ENCODE peak calls at places on chromosomes 11 and 22, in five cellular contexts. R is mesendoderm, C is mesenchymal stem cell, X is IMR-90, G is neuronal stem cell. U is an unnamed sample.

GRCh38 chr11:123517559-123518364 is 87.7 kb downstream of the GRAMD1B start:
- DNase-seq in X (no peak), R (no peak), C (no peak), G (no peak), U (no peak)

GRCh38 chr11:4887591-4887990 is 5.9 kb downstream of the OR51T1 start:
- DNase-seq in X (no peak), G (no peak), C (no peak), R (no peak), U (no peak)

GRCh38 chr11:8337115-8337386 is 73.4 kb upstream of the LMO1 start:
- DNase-seq in X (no peak), R (no peak), G (no peak), C (no peak), U (no peak)

GRCh38 chr11:115921540-115921939 is 417.3 kb upstream of the CADM1 start:
- DNase-seq in G (no peak), X (no peak), R (no peak), C (no peak), U (no peak)

GRCh38 chr11:43245471-43245870 is 66.3 kb upstream of the API5 start:
- DNase-seq in R (no peak), X (no peak), C (no peak), G (no peak), U (no peak)

GRCh38 chr22:26226538-26227297 is 57.5 kb downstream of the SEZ6L start:
- DNase-seq in C (no peak), R (no peak), G (no peak), X (no peak), U (no peak)

GRCh38 chr11:61173456-61173855 is 12.2 kb upstream of the VPS37C start:
- DNase-seq in G (no peak), C (no peak), R (no peak), X (peak; percentile 34), U (no peak)

GRCh38 chr11:117950999-117951961 is 22.1 kb upstream of the TMPRSS13 start:
- DNase-seq in R (no peak), C (no peak), X (no peak), G (no peak), U (no peak)

GRCh38 chr11:13136272-13136596 is 127.1 kb downstream of the RASSF10 start:
- DNase-seq in C (no peak), R (no peak), X (no peak), G (no peak), U (no peak)

GRCh38 chr11:11464555-11464954 is 111.5 kb upstream of the CSNK2A3 start:
- DNase-seq in X (peak; percentile 34), R (no peak), G (no peak), C (no peak), U (no peak)

GRCh38 chr11:63762662-63763505 is 5.7 kb downstream of the ZFTA start:
- DNase-seq in R (peak; percentile 80), G (peak; percentile 71), X (no peak), C (peak; percentile 43), U (peak; percentile 58)

GRCh38 chr11:112173152-112173551 is 2.2 kb upstream of the BCO2 start:
- DNase-seq in R (no peak), G (no peak), X (no peak), C (no peak), U (no peak)

GRCh38 chr11:65429724-65430405 is 7.3 kb downstream of the NEAT1 start:
- DNase-seq in R (no peak), G (no peak), C (peak; percentile 90), X (peak; percentile 80), U (no peak)

DNA sequence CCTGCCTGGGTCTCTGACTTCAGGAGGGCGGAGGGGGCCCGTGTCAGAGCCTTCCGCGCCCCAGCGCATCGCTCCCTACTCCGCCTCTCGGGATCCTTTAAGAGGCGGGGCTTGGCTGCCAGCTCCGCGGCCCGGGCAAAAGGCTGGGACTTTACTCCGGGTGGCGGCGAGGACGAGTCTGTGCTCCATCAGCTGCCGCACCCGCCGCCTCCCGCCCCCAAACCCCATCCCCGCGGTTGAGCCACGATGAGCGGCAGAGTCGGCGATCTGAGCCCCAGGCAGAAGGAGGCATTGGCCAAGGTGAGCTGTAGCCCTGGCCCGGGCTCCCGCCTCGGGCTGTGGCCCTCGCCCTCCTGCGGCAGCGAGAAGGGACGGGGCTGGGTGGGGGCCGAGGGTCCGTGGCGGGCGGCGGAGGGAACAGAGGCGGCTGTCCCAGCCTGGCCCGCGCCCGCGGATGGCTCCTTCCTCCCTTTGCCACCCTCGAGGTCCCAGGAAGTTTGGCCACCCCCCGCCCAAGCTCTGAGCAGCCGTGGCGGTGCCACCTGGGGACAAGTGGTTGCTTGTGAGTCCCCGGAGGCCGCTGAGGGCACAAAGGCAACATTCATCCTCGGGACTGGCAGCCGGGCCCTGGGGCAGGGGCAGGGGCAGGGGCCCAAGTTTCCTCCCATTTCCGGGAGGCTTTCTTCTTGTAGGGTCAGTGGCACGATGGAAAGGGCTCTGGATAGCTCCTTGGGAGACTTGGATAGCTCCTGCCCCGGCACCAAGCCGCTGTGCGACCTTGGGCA is at the start of gene SEC14L2:
- DNase-seq in X (peak; percentile 26), C (peak; percentile 53), G (no peak), R (peak; percentile 45), U (peak; percentile 65)
- H2BK15ac ChIP-seq in X (no peak within 1 kb of the TSS), C (peak within 1 kb of the TSS; percentile 70), G (peak within 1 kb of the TSS; percentile 27), R (no peak within 1 kb of the TSS), U (no peak within 1 kb of the TSS)

GRCh38 chr22:42700901-42701300 is 19.8 kb downstream of the A4GALT start:
- DNase-seq in G (no peak), X (no peak), R (no peak), C (no peak), U (no peak)

GRCh38 chr22:42700355-42700754 is 20.3 kb downstream of the A4GALT start:
- DNase-seq in G (no peak), C (no peak), X (no peak), R (no peak), U (no peak)

GRCh38 chr22:42699953-42700352 is 20.7 kb downstream of the A4GALT start:
- DNase-seq in X (no peak), C (no peak), G (no peak), R (no peak), U (no peak)

GRCh38 chr22:42702675-42703074 is 18.0 kb downstream of the A4GALT start:
- DNase-seq in R (no peak), X (no peak), C (no peak), G (no peak), U (no peak)

GRCh38 chr22:42701694-42702093 is 19.0 kb downstream of the A4GALT start:
- DNase-seq in X (no peak), G (no peak), C (no peak), R (no peak), U (no peak)
- H2BK15ac ChIP-seq in X (no peak overlapping the region), G (peak overlapping the region; percentile 52), C (no peak overlapping the region), R (no peak overlapping the region), U (no peak overlapping the region)

DNA sequence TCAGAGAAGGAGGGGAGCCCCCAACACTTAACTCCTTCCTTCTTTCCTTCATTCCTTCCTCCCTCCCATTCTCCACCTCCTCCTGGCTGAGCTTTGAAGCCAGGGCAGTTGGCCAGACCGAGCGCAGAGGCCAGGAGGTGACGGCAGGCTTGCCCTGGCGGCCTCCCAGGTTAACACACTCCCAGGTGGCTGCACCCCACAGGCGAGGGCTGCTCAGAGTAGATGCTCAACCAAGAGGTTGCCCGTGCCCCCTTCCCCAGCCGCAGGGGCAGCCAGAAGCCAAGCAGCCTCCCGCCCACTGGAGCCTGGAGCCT is 6.3 kb upstream of the CDKN1C start:
- DNase-seq in G (no peak), C (no peak), R (no peak), X (peak; percentile 30), U (no peak)
- H2BK15ac ChIP-seq in G (peak overlapping the region; percentile 100), C (peak overlapping the region; percentile 96), R (no peak overlapping the region), X (peak overlapping the region; percentile 98), U (no peak overlapping the region)

DNA sequence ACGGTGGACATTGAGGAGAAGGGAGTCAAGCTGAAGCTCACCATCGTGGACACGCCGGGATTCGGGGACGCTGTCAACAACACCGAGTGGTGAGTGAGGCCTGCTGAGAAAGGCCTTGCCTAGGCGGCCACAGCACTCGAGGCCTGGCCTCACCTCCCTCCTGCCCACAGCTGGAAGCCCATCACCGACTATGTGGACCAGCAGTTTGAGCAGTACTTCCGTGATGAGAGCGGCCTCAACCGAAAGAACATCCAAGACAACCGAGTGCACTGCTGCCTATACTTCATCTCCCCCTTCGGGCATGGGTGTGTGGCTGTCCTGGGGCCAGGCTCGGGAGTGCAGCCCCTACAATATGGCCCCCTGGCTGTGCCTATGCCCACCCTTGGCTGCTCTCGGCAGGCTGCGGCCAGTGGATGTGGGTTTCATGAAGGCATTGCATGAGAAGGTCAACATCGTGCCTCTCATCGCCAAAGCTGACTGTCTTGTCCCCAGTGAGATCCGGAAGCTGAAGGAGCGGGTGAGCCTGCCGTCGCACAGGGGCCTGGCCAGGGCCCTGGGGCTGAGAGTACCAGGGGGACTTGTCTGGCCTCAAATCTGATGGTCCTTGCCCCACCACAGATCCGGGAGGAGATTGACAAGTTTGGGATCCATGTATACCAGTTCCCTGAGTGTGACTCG is 3.0 kb upstream of the GP1BB start:
- DNase-seq in R (no peak), X (no peak), C (no peak), G (no peak), U (no peak)
- H2BK15ac ChIP-seq in R (no peak overlapping the region), X (no peak overlapping the region), C (no peak overlapping the region), G (peak overlapping the region; percentile 47), U (no peak overlapping the region)

GRCh38 chr22:37353839-37354238 is 71.5 kb downstream of the CYTH4 start:
- DNase-seq in C (no peak), G (no peak), R (no peak), X (no peak), U (no peak)

GRCh38 chr22:37355174-37355573 is 72.1 kb downstream of the ELFN2 start:
- DNase-seq in R (no peak), G (no peak), X (no peak), C (no peak), U (no peak)

GRCh38 chr22:37352481-37352880 is 70.2 kb downstream of the CYTH4 start:
- DNase-seq in C (no peak), G (no peak), R (no peak), X (no peak), U (no peak)

GRCh38 chr22:37356922-37357321 is 70.4 kb downstream of the ELFN2 start:
- DNase-seq in G (no peak), R (no peak), X (no peak), C (no peak), U (no peak)

GRCh38 chr22:37354271-37355069 is 72.2 kb downstream of the CYTH4 start:
- DNase-seq in X (no peak), G (no peak), R (no peak), C (no peak), U (no peak)
- H2BK15ac ChIP-seq in X (no peak overlapping the region), G (no peak overlapping the region), R (no peak overlapping the region), C (no peak overlapping the region), U (no peak overlapping the region)

DNA sequence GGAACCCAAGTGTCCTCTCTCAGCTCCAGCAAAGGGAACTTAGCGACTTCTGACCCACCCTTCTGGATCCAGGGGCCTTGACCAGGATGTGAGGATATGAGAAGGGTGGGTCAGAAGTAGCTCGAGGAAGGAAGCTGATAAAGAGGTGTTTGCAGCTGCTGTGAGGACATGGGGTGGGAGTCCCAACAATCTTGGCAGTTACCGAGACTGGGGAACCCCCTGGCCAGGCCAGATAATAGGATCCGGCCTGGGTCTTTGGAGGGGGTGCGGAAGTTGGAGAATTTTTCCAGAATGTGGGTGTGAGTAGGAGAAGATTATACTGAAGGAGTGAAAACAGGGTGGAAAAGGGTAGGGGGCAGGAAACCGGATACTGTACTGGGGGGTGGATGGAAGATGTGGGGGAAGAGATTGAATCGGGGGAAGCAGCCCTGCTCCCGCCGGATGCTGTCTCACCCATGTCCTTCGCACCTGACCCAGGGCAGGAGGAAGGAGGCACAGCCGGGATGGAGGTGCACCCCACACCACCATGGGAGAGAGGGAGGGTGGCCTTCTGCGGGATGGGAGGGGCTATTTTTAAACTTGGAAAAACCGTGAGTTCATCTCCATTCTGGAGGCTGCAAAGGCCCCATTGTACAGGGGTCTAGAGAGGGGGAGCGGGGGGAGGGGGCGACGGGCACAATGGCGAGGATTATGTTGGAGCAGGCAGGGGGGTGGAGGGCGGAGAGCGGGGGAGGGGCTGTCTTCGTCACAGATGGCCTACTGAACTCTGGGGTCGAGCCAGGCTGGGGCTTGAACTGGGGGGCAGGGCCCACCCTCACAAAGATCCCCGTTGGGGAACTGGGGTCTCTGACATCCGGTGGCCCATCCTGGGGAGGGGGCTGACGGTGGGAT is 3.0 kb upstream of the MCAM start:
- DNase-seq in R (peak; percentile 51), C (no peak), X (no peak), G (no peak), U (no peak)
- H2BK15ac ChIP-seq in R (no peak overlapping the region), C (peak overlapping the region; percentile 99), X (peak overlapping the region; percentile 78), G (peak overlapping the region; percentile 86), U (no peak overlapping the region)

U was measured in H9.